ENCODE peak calls at places on chromosomes 2 and 18, in ten cellular contexts. J is WERI-Rb-1, Y is kidney, N is fibroblast of the aortic adventitia, H is heart right ventricle, K is NB4, O is AG04450, X is astrocyte of the spinal cord, W is glutamatergic neuron, L is HL-60. Q is an unnamed sample.

GRCh38 chr2:158024288-158024898 is 77.3 kb upstream of the UPP2 start:
- DNase-seq in Y (no peak), X (peak; percentile 55), O (no peak), N (peak; percentile 53), L (no peak), K (peak; percentile 59), W (peak; percentile 74), J (peak; percentile 60), H (peak; percentile 30), Q (peak; percentile 15)

GRCh38 chr18:33169218-33169617 is 271.3 kb downstream of the CCDC178 start:
- DNase-seq in O (no peak), W (no peak), N (no peak), L (no peak), K (no peak), Y (no peak), J (no peak), X (no peak), H (no peak), Q (no peak)

GRCh38 chr2:209147981-209148380 is 275.9 kb upstream of the MAP2 start:
- DNase-seq in W (no peak), Y (no peak), H (no peak), X (no peak), O (no peak), L (peak; percentile 73), K (no peak), N (no peak), J (no peak), Q (no peak)

GRCh38 chr2:241764272-241765241 is 12.1 kb upstream of the GAL3ST2 start:
- DNase-seq in J (no peak), L (no peak), H (no peak), N (peak; percentile 26), Y (no peak), O (no peak), X (no peak), W (peak; percentile 43), K (no peak), Q (no peak)

GRCh38 chr2:222993920-222994650 is 57.9 kb upstream of the KCNE4 start:
- DNase-seq in W (no peak), X (peak; percentile 96), J (no peak), K (no peak), O (peak; percentile 89), H (peak; percentile 68), N (peak; percentile 99), L (no peak), Y (peak; percentile 85), Q (peak; percentile 94)

GRCh38 chr2:170098626-170099312 is 79.2 kb upstream of the MYO3B start:
- DNase-seq in L (no peak), H (no peak), J (no peak), W (no peak), Y (no peak), X (peak; percentile 26), O (peak; percentile 11), N (peak; percentile 16), K (no peak), Q (no peak)

GRCh38 chr2:26720322-26721166 is 28.0 kb downstream of the KCNK3 start:
- DNase-seq in O (peak; percentile 38), Y (peak; percentile 97), L (no peak), W (no peak), X (peak; percentile 74), K (no peak), J (peak; percentile 71), H (peak; percentile 90), N (peak; percentile 93), Q (peak; percentile 73)

GRCh38 chr2:144241801-144242200 is 278.1 kb downstream of the ZEB2 start:
- DNase-seq in K (no peak), X (no peak), H (no peak), O (no peak), N (no peak), J (no peak), L (no peak), W (no peak), Y (no peak), Q (no peak)

GRCh38 chr2:191974676-191975075 is 127.8 kb upstream of the CAVIN2 start:
- DNase-seq in X (no peak), J (no peak), W (no peak), Y (no peak), L (no peak), H (no peak), K (no peak), N (no peak), O (no peak), Q (no peak)

GRCh38 chr2:54697934-54698333 is 25.5 kb upstream of the EML6 start:
- DNase-seq in N (no peak), J (no peak), O (no peak), K (no peak), H (no peak), W (no peak), L (no peak), Y (no peak), X (no peak), Q (no peak)

GRCh38 chr2:113061241-113061640 is 2.2 kb downstream of the IL36RN start:
- DNase-seq in L (no peak), O (no peak), K (no peak), W (no peak), Y (no peak), X (no peak), H (no peak), J (no peak), N (no peak), Q (no peak)

GRCh38 chr2:101946372-101946771 is 45.4 kb upstream of the IL1R2 start:
- DNase-seq in X (no peak), K (no peak), Y (no peak), W (no peak), O (no peak), J (no peak), H (no peak), N (no peak), L (no peak), Q (no peak)

GRCh38 chr2:1854747-1855146 is 110.4 kb upstream of the PXDN start:
- DNase-seq in Y (no peak), L (no peak), O (no peak), J (peak; percentile 86), X (peak; percentile 79), H (no peak), W (peak; percentile 70), N (peak; percentile 53), K (peak; percentile 42), Q (no peak)
- TF ChIP-seq CTCF in Y (peak; percentile 38), L (no peak), O (peak; percentile 30), J (peak; percentile 71), X (peak; percentile 69), H (peak; percentile 69), W (peak; percentile 56), N (peak; percentile 50), K (peak; percentile 6), Q (peak; percentile 26)

GRCh38 chr2:175169191-175169590 is 1.2 kb upstream of the ATF2 start:
- DNase-seq in O (no peak), K (no peak), L (no peak), J (no peak), N (no peak), X (no peak), H (no peak), W (no peak), Y (no peak), Q (no peak)

GRCh38 chr2:175168564-175168945 is 552 bp upstream of the ATF2 start:
- DNase-seq in J (no peak), H (no peak), N (no peak), L (no peak), X (no peak), W (no peak), O (no peak), Y (no peak), K (no peak), Q (no peak)

GRCh38 chr2:175166216-175166824 is 1.7 kb downstream of the ATF2 start:
- DNase-seq in K (no peak), J (no peak), N (peak; percentile 13), W (no peak), H (no peak), O (no peak), Y (no peak), L (no peak), X (no peak), Q (no peak)

GRCh38 chr2:175167076-175167791 is 769 bp downstream of the ATF2 start:
- DNase-seq in W (peak; percentile 70), O (no peak), H (peak; percentile 25), J (peak; percentile 41), Y (peak; percentile 67), N (peak; percentile 41), K (no peak), X (peak; percentile 42), L (no peak), Q (no peak)

DNA sequence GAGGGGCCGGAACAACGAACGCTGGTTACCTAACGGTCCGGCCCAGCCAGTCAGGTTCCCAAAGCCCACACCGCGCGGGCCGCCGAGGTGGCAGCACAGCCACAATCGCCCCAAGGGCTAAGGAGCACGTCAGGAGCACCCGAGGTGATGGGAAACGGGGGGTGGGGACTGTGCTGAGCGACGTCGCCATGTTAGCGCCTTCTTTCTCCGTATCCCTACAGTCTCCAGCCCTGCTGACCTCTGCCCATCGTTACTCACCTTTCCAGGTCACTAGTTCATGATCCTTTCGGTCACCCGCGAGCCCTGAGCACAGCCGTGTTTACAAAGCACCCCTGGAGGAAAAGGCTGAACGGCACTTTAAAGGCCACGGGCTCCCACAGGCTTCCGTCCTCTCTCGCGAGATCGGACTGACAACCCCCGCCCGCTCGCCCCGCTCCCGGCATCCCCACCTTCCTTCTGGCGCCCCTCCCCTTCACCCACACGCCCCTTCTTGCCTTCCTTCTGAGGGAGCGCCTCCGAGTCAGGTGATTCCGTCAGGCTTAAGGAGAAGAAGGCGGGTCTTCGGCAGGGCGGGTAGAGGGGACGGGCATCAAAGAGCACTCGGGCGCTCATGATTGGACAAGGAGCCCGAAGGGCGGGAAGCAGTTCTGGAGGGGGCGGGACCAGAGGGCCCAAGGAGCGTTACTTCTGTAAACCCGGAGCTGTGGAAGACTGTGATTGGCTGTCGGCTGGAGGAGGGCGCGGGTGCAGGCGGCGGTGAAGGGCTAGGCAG is at the start of gene ATF2:
- DNase-seq in W (peak; percentile 97), N (peak; percentile 100), J (peak; percentile 99), K (peak; percentile 100), Y (peak; percentile 100), O (peak; percentile 100), H (peak; percentile 96), X (peak; percentile 100), L (peak; percentile 98), Q (peak; percentile 99)
- TF ChIP-seq CTCF in W (no peak), N (peak; percentile 9), J (no peak), K (no peak), Y (no peak), O (no peak), H (no peak), X (no peak), L (no peak), Q (no peak)

GRCh38 chr2:73920577-73921545 is 5.8 kb upstream of the DGUOK start:
- DNase-seq in L (no peak), N (no peak), W (peak; percentile 76), Y (no peak), J (peak; percentile 97), K (peak; percentile 79), O (no peak), X (no peak), H (peak; percentile 19), Q (no peak)
- TF ChIP-seq CTCF in L (peak; percentile 25), N (peak; percentile 21), W (no peak), Y (no peak), J (peak; percentile 76), K (peak; percentile 42), O (peak; percentile 49), X (peak; percentile 37), H (peak; percentile 30), Q (peak; percentile 14)

DNA sequence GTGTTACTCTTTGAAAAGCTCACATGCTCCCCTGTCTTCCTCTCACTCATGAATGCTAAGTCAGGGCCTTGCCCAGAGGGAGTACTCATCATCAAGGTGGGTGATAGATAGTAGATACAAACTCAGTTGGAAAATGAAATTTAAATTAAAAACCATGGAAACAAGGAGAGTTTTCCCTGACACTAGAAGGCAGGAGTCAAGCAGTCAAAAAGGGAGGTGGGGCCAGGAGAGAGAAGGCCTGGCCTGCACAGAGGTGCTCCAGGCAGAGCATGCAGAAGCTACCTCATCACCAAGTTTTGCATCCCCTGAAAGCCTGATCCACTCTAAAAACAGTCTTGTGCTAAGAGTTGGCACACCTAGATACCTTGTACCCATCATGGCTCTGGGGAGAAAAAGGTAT is 143.7 kb downstream of the MYO5B start:
- DNase-seq in J (peak; percentile 45), L (no peak), K (peak; percentile 2), W (no peak), H (no peak), O (no peak), N (no peak), X (no peak), Y (no peak), Q (no peak)
- TF ChIP-seq CTCF in J (peak; percentile 49), L (no peak), K (peak; percentile 11), W (no peak), H (no peak), O (peak; percentile 14), N (no peak), X (peak; percentile 12), Y (peak; percentile 7), Q (peak; percentile 10)

Q was measured in AG09319.